ENCODE peak calls at places on chromosomes 2 and 18, in seven cellular contexts. One of them, this sample, is unnamed.

GRCh38 chr2:119435148-119435952 is 3.7 kb downstream of the TMEM37 start:
- DNase-seq in coronary artery: no peak
- DNase-seq in astrocyte of the spinal cord: no peak
- DNase-seq in MM.1S: no peak
- DNase-seq in astrocyte of the cerebellum: no peak
- DNase-seq in SJSA1: no peak
- DNase-seq in left ventricle myocardium inferior: no peak
- DNase-seq in this sample: no peak

GRCh38 chr2:121233486-121234110 is 51.4 kb downstream of the TFCP2L1 start:
- DNase-seq in coronary artery: no peak
- DNase-seq in astrocyte of the spinal cord: no peak
- DNase-seq in MM.1S: no peak
- DNase-seq in astrocyte of the cerebellum: no peak
- DNase-seq in SJSA1: no peak
- DNase-seq in left ventricle myocardium inferior: no peak
- DNase-seq in this sample: no peak

GRCh38 chr2:64013053-64013452 is 6.2 kb downstream of the VPS54 start:
- DNase-seq in coronary artery: no peak
- DNase-seq in astrocyte of the spinal cord: no peak
- DNase-seq in MM.1S: no peak
- DNase-seq in astrocyte of the cerebellum: no peak
- DNase-seq in SJSA1: no peak
- DNase-seq in left ventricle myocardium inferior: no peak
- DNase-seq in this sample: no peak

GRCh38 chr2:120740765-120741513 is 5.3 kb downstream of the GLI2 start:
- DNase-seq in coronary artery: peak
- DNase-seq in astrocyte of the spinal cord: peak
- DNase-seq in MM.1S: no peak
- DNase-seq in astrocyte of the cerebellum: no peak
- DNase-seq in SJSA1: peak
- DNase-seq in left ventricle myocardium inferior: no peak
- DNase-seq in this sample: no peak

GRCh38 chr2:173964565-173965371 is 405 bp downstream of the SP3 start:
- DNase-seq in coronary artery: peak
- DNase-seq in astrocyte of the spinal cord: peak
- DNase-seq in MM.1S: peak
- DNase-seq in astrocyte of the cerebellum: peak
- DNase-seq in SJSA1: peak
- DNase-seq in left ventricle myocardium inferior: peak
- DNase-seq in this sample: peak

GRCh38 chr2:236731767-236732580 is 162.3 kb downstream of the ACKR3 start:
- DNase-seq in coronary artery: peak
- DNase-seq in astrocyte of the spinal cord: peak
- DNase-seq in MM.1S: no peak
- DNase-seq in astrocyte of the cerebellum: no peak
- DNase-seq in SJSA1: no peak
- DNase-seq in left ventricle myocardium inferior: peak
- DNase-seq in this sample: peak

GRCh38 chr18:78727877-78728276 is 251.7 kb upstream of the SALL3 start:
- DNase-seq in coronary artery: peak
- DNase-seq in astrocyte of the spinal cord: no peak
- DNase-seq in MM.1S: no peak
- DNase-seq in astrocyte of the cerebellum: no peak
- DNase-seq in SJSA1: peak
- DNase-seq in left ventricle myocardium inferior: no peak
- DNase-seq in this sample: no peak

GRCh38 chr2:175766880-175767279 is 235.2 kb downstream of the LNPK start:
- DNase-seq in coronary artery: no peak
- DNase-seq in astrocyte of the spinal cord: peak
- DNase-seq in MM.1S: no peak
- DNase-seq in astrocyte of the cerebellum: no peak
- DNase-seq in SJSA1: no peak
- DNase-seq in left ventricle myocardium inferior: no peak
- DNase-seq in this sample: peak

GRCh38 chr2:157692768-157693167 is 64.1 kb upstream of the ACVR1C start:
- DNase-seq in coronary artery: no peak
- DNase-seq in astrocyte of the spinal cord: peak
- DNase-seq in MM.1S: peak
- DNase-seq in astrocyte of the cerebellum: peak
- DNase-seq in SJSA1: peak
- DNase-seq in left ventricle myocardium inferior: no peak
- DNase-seq in this sample: peak

GRCh38 chr2:201151127-201152074 is 31.5 kb upstream of the CASP10 start:
- DNase-seq in coronary artery: no peak
- DNase-seq in astrocyte of the spinal cord: peak
- DNase-seq in MM.1S: no peak
- DNase-seq in astrocyte of the cerebellum: peak
- DNase-seq in SJSA1: peak
- DNase-seq in left ventricle myocardium inferior: no peak
- DNase-seq in this sample: peak

GRCh38 chr2:212958757-212959295 is 192.6 kb downstream of the IKZF2 start:
- DNase-seq in coronary artery: no peak
- DNase-seq in astrocyte of the spinal cord: no peak
- DNase-seq in MM.1S: no peak
- DNase-seq in astrocyte of the cerebellum: no peak
- DNase-seq in SJSA1: no peak
- DNase-seq in left ventricle myocardium inferior: no peak
- DNase-seq in this sample: peak

GRCh38 chr2:121903037-121903689 is 147.7 kb downstream of the TSN start:
- DNase-seq in coronary artery: no peak
- DNase-seq in astrocyte of the spinal cord: no peak
- DNase-seq in MM.1S: no peak
- DNase-seq in astrocyte of the cerebellum: no peak
- DNase-seq in SJSA1: no peak
- DNase-seq in left ventricle myocardium inferior: peak
- DNase-seq in this sample: no peak

GRCh38 chr18:75121266-75121665 is 87.7 kb downstream of the PTGR3 start:
- DNase-seq in coronary artery: peak
- DNase-seq in astrocyte of the spinal cord: no peak
- DNase-seq in MM.1S: no peak
- DNase-seq in astrocyte of the cerebellum: no peak
- DNase-seq in SJSA1: no peak
- DNase-seq in left ventricle myocardium inferior: no peak
- DNase-seq in this sample: no peak

GRCh38 chr2:1584691-1585485 is 159.4 kb downstream of the PXDN start:
- DNase-seq in coronary artery: no peak
- DNase-seq in astrocyte of the spinal cord: no peak
- DNase-seq in MM.1S: no peak
- DNase-seq in astrocyte of the cerebellum: no peak
- DNase-seq in SJSA1: no peak
- DNase-seq in left ventricle myocardium inferior: no peak
- DNase-seq in this sample: peak

GRCh38 chr2:178491612-178492011 is 11.4 kb downstream of the PLEKHA3 start:
- DNase-seq in coronary artery: no peak
- DNase-seq in astrocyte of the spinal cord: no peak
- DNase-seq in MM.1S: no peak
- DNase-seq in astrocyte of the cerebellum: no peak
- DNase-seq in SJSA1: no peak
- DNase-seq in left ventricle myocardium inferior: no peak
- DNase-seq in this sample: no peak

GRCh38 chr2:180707867-180708205 is 272.6 kb upstream of the UBE2E3 start:
- DNase-seq in coronary artery: no peak
- DNase-seq in astrocyte of the spinal cord: peak
- DNase-seq in MM.1S: no peak
- DNase-seq in astrocyte of the cerebellum: peak
- DNase-seq in SJSA1: no peak
- DNase-seq in left ventricle myocardium inferior: no peak
- DNase-seq in this sample: peak

GRCh38 chr2:163171786-163172549 is 333.4 kb upstream of the KCNH7 start:
- DNase-seq in coronary artery: no peak
- DNase-seq in astrocyte of the spinal cord: no peak
- DNase-seq in MM.1S: no peak
- DNase-seq in astrocyte of the cerebellum: no peak
- DNase-seq in SJSA1: no peak
- DNase-seq in left ventricle myocardium inferior: no peak
- DNase-seq in this sample: peak

GRCh38 chr18:45890606-45891005 is 65.1 kb downstream of the SIGLEC15 start:
- DNase-seq in coronary artery: no peak
- DNase-seq in astrocyte of the spinal cord: no peak
- DNase-seq in MM.1S: no peak
- DNase-seq in astrocyte of the cerebellum: no peak
- DNase-seq in SJSA1: no peak
- DNase-seq in left ventricle myocardium inferior: no peak
- DNase-seq in this sample: no peak

GRCh38 chr2:11642972-11643371 is 27.0 kb downstream of the NTSR2 start:
- DNase-seq in coronary artery: no peak
- DNase-seq in astrocyte of the spinal cord: no peak
- DNase-seq in MM.1S: no peak
- DNase-seq in astrocyte of the cerebellum: no peak
- DNase-seq in SJSA1: no peak
- DNase-seq in left ventricle myocardium inferior: no peak
- DNase-seq in this sample: no peak

GRCh38 chr18:38174173-38174572 is 608.6 kb upstream of the CELF4 start:
- DNase-seq in coronary artery: no peak
- DNase-seq in astrocyte of the spinal cord: no peak
- DNase-seq in MM.1S: no peak
- DNase-seq in astrocyte of the cerebellum: no peak
- DNase-seq in SJSA1: no peak
- DNase-seq in left ventricle myocardium inferior: no peak
- DNase-seq in this sample: no peak

GRCh38 chr2:218022131-218022850 is 19.5 kb upstream of the TNS1 start:
- DNase-seq in coronary artery: peak
- DNase-seq in astrocyte of the spinal cord: no peak
- DNase-seq in MM.1S: no peak
- DNase-seq in astrocyte of the cerebellum: no peak
- DNase-seq in SJSA1: no peak
- DNase-seq in left ventricle myocardium inferior: peak
- DNase-seq in this sample: no peak

GRCh38 chr2:10305254-10305635 is 2.5 kb downstream of the HPCAL1 start:
- DNase-seq in coronary artery: no peak
- DNase-seq in astrocyte of the spinal cord: peak
- DNase-seq in MM.1S: peak
- DNase-seq in astrocyte of the cerebellum: no peak
- DNase-seq in SJSA1: no peak
- DNase-seq in left ventricle myocardium inferior: no peak
- DNase-seq in this sample: no peak

GRCh38 chr18:5543854-5544389 is at the start of gene EPB41L3:
- DNase-seq in coronary artery: peak
- DNase-seq in astrocyte of the spinal cord: peak
- DNase-seq in MM.1S: no peak
- DNase-seq in astrocyte of the cerebellum: no peak
- DNase-seq in SJSA1: no peak
- DNase-seq in left ventricle myocardium inferior: peak
- DNase-seq in this sample: peak
- H3K4me3 ChIP-seq in coronary artery: peak
- H3K4me3 ChIP-seq in astrocyte of the spinal cord: peak
- H3K4me3 ChIP-seq in MM.1S: peak
- H3K4me3 ChIP-seq in astrocyte of the cerebellum: peak
- H3K4me3 ChIP-seq in SJSA1: no peak
- H3K4me3 ChIP-seq in left ventricle myocardium inferior: peak
- H3K4me3 ChIP-seq in this sample: peak

GRCh38 chr2:32624813-32625212 is 3.0 kb upstream of the TTC27 start:
- DNase-seq in coronary artery: no peak
- DNase-seq in astrocyte of the spinal cord: no peak
- DNase-seq in MM.1S: no peak
- DNase-seq in astrocyte of the cerebellum: no peak
- DNase-seq in SJSA1: no peak
- DNase-seq in left ventricle myocardium inferior: no peak
- DNase-seq in this sample: no peak

GRCh38 chr2:32627901-32628645 is at the start of gene TTC27:
- DNase-seq in coronary artery: peak
- DNase-seq in astrocyte of the spinal cord: peak
- DNase-seq in MM.1S: peak
- DNase-seq in astrocyte of the cerebellum: peak
- DNase-seq in SJSA1: peak
- DNase-seq in left ventricle myocardium inferior: peak
- DNase-seq in this sample: peak

GRCh38 chr2:32627441-32627900 is 379 bp upstream of the TTC27 start:
- DNase-seq in coronary artery: peak
- DNase-seq in astrocyte of the spinal cord: no peak
- DNase-seq in MM.1S: peak
- DNase-seq in astrocyte of the cerebellum: peak
- DNase-seq in SJSA1: peak
- DNase-seq in left ventricle myocardium inferior: peak
- DNase-seq in this sample: peak

GRCh38 chr2:32623311-32623706 is 4.5 kb upstream of the TTC27 start:
- DNase-seq in coronary artery: no peak
- DNase-seq in astrocyte of the spinal cord: no peak
- DNase-seq in MM.1S: no peak
- DNase-seq in astrocyte of the cerebellum: no peak
- DNase-seq in SJSA1: no peak
- DNase-seq in left ventricle myocardium inferior: no peak
- DNase-seq in this sample: no peak

GRCh38 chr2:32626591-32627221 is 1.1 kb upstream of the TTC27 start:
- DNase-seq in coronary artery: no peak
- DNase-seq in astrocyte of the spinal cord: no peak
- DNase-seq in MM.1S: no peak
- DNase-seq in astrocyte of the cerebellum: no peak
- DNase-seq in SJSA1: no peak
- DNase-seq in left ventricle myocardium inferior: no peak
- DNase-seq in this sample: no peak
- H3K4me3 ChIP-seq in coronary artery: peak
- H3K4me3 ChIP-seq in astrocyte of the spinal cord: no peak
- H3K4me3 ChIP-seq in MM.1S: no peak
- H3K4me3 ChIP-seq in astrocyte of the cerebellum: peak
- H3K4me3 ChIP-seq in SJSA1: no peak
- H3K4me3 ChIP-seq in left ventricle myocardium inferior: peak
- H3K4me3 ChIP-seq in this sample: no peak

GRCh38 chr18:32507093-32507492 is 36.4 kb upstream of the GAREM1 start:
- DNase-seq in coronary artery: no peak
- DNase-seq in astrocyte of the spinal cord: no peak
- DNase-seq in MM.1S: no peak
- DNase-seq in astrocyte of the cerebellum: no peak
- DNase-seq in SJSA1: no peak
- DNase-seq in left ventricle myocardium inferior: no peak
- DNase-seq in this sample: no peak
- H3K4me3 ChIP-seq in coronary artery: no peak
- H3K4me3 ChIP-seq in astrocyte of the spinal cord: no peak
- H3K4me3 ChIP-seq in MM.1S: no peak
- H3K4me3 ChIP-seq in astrocyte of the cerebellum: no peak
- H3K4me3 ChIP-seq in SJSA1: no peak
- H3K4me3 ChIP-seq in left ventricle myocardium inferior: no peak
- H3K4me3 ChIP-seq in this sample: no peak

GRCh38 chr2:70118798-70119454 is 31.6 kb downstream of the PCBP1 start:
- DNase-seq in coronary artery: no peak
- DNase-seq in astrocyte of the spinal cord: no peak
- DNase-seq in MM.1S: peak
- DNase-seq in astrocyte of the cerebellum: no peak
- DNase-seq in SJSA1: no peak
- DNase-seq in left ventricle myocardium inferior: no peak
- DNase-seq in this sample: no peak

GRCh38 chr2:70111752-70112591 is 24.7 kb downstream of the PCBP1 start:
- DNase-seq in coronary artery: no peak
- DNase-seq in astrocyte of the spinal cord: peak
- DNase-seq in MM.1S: no peak
- DNase-seq in astrocyte of the cerebellum: no peak
- DNase-seq in SJSA1: no peak
- DNase-seq in left ventricle myocardium inferior: no peak
- DNase-seq in this sample: peak

GRCh38 chr2:70116936-70117554 is 29.8 kb downstream of the PCBP1 start:
- DNase-seq in coronary artery: no peak
- DNase-seq in astrocyte of the spinal cord: no peak
- DNase-seq in MM.1S: no peak
- DNase-seq in astrocyte of the cerebellum: no peak
- DNase-seq in SJSA1: no peak
- DNase-seq in left ventricle myocardium inferior: no peak
- DNase-seq in this sample: no peak

GRCh38 chr2:70113396-70114100 is 26.3 kb downstream of the PCBP1 start:
- DNase-seq in coronary artery: no peak
- DNase-seq in astrocyte of the spinal cord: no peak
- DNase-seq in MM.1S: no peak
- DNase-seq in astrocyte of the cerebellum: no peak
- DNase-seq in SJSA1: no peak
- DNase-seq in left ventricle myocardium inferior: no peak
- DNase-seq in this sample: no peak

GRCh38 chr2:70115646-70116442 is 28.6 kb downstream of the PCBP1 start:
- DNase-seq in coronary artery: no peak
- DNase-seq in astrocyte of the spinal cord: no peak
- DNase-seq in MM.1S: peak
- DNase-seq in astrocyte of the cerebellum: no peak
- DNase-seq in SJSA1: no peak
- DNase-seq in left ventricle myocardium inferior: peak
- DNase-seq in this sample: no peak
- H3K4me3 ChIP-seq in coronary artery: no peak
- H3K4me3 ChIP-seq in astrocyte of the spinal cord: no peak
- H3K4me3 ChIP-seq in MM.1S: peak
- H3K4me3 ChIP-seq in astrocyte of the cerebellum: no peak
- H3K4me3 ChIP-seq in SJSA1: no peak
- H3K4me3 ChIP-seq in left ventricle myocardium inferior: peak
- H3K4me3 ChIP-seq in this sample: no peak